ENCODE peak calls at places on chromosomes 2 and 18, in six cellular contexts. One of them, this sample, is unnamed. For H3K36me3, the result is how much of the 10 kb centered on the place peaks cover.

GRCh38 chr2:195533771-195534642 is 123.0 kb upstream of the SLC39A10 start:
- DNase-seq in osteoblast: peak
- DNase-seq in cardiac muscle cell: peak
- DNase-seq in heart left ventricle: peak
- DNase-seq in HCT116: peak
- DNase-seq in BJ: peak
- DNase-seq in this sample: peak

GRCh38 chr2:147451131-147451530 is 393.7 kb upstream of the ACVR2A start:
- DNase-seq in heart left ventricle: no peak
- DNase-seq in cardiac muscle cell: no peak
- DNase-seq in HCT116: no peak
- DNase-seq in BJ: no peak
- DNase-seq in osteoblast: no peak
- DNase-seq in this sample: no peak

GRCh38 chr2:106054336-106054735 is 139.8 kb downstream of the UXS1 start:
- DNase-seq in osteoblast: no peak
- DNase-seq in BJ: no peak
- DNase-seq in HCT116: no peak
- DNase-seq in cardiac muscle cell: no peak
- DNase-seq in heart left ventricle: no peak
- DNase-seq in this sample: no peak

GRCh38 chr2:237222683-237223082 is 137.0 kb downstream of the COPS8 start:
- DNase-seq in osteoblast: no peak
- DNase-seq in cardiac muscle cell: no peak
- DNase-seq in HCT116: no peak
- DNase-seq in heart left ventricle: no peak
- DNase-seq in BJ: no peak
- DNase-seq in this sample: no peak

GRCh38 chr2:64114063-64114911 is 29.9 kb downstream of the PELI1 start:
- DNase-seq in HCT116: no peak
- DNase-seq in osteoblast: no peak
- DNase-seq in cardiac muscle cell: no peak
- DNase-seq in heart left ventricle: no peak
- DNase-seq in BJ: peak
- DNase-seq in this sample: no peak

GRCh38 chr18:22282311-22283235 is 113.2 kb downstream of the GATA6 start:
- DNase-seq in BJ: peak
- DNase-seq in cardiac muscle cell: no peak
- DNase-seq in heart left ventricle: no peak
- DNase-seq in HCT116: peak
- DNase-seq in osteoblast: peak
- DNase-seq in this sample: no peak

GRCh38 chr2:96888082-96889011 is 18.5 kb upstream of the SEMA4C start:
- DNase-seq in cardiac muscle cell: no peak
- DNase-seq in HCT116: no peak
- DNase-seq in BJ: no peak
- DNase-seq in osteoblast: no peak
- DNase-seq in heart left ventricle: no peak
- DNase-seq in this sample: no peak

GRCh38 chr2:216221806-216222205 is 112.7 kb downstream of the XRCC5 start:
- DNase-seq in cardiac muscle cell: no peak
- DNase-seq in osteoblast: peak
- DNase-seq in BJ: peak
- DNase-seq in HCT116: no peak
- DNase-seq in heart left ventricle: no peak
- DNase-seq in this sample: no peak

GRCh38 chr2:20514596-20515269 is 67.9 kb downstream of the RHOB start:
- DNase-seq in BJ: peak
- DNase-seq in HCT116: peak
- DNase-seq in heart left ventricle: no peak
- DNase-seq in osteoblast: peak
- DNase-seq in cardiac muscle cell: no peak
- DNase-seq in this sample: peak

GRCh38 chr2:47002480-47003381 is 87.1 kb upstream of the MCFD2 start:
- DNase-seq in osteoblast: peak
- DNase-seq in BJ: no peak
- DNase-seq in heart left ventricle: peak
- DNase-seq in cardiac muscle cell: peak
- DNase-seq in HCT116: no peak
- DNase-seq in this sample: no peak

GRCh38 chr2:206160124-206160806 is 570 bp downstream of the EEF1B2 start:
- DNase-seq in cardiac muscle cell: peak
- DNase-seq in osteoblast: peak
- DNase-seq in HCT116: no peak
- DNase-seq in BJ: no peak
- DNase-seq in heart left ventricle: no peak
- DNase-seq in this sample: no peak

GRCh38 chr2:206390181-206390580 is 53.2 kb upstream of the ADAM23 start:
- DNase-seq in heart left ventricle: no peak
- DNase-seq in cardiac muscle cell: no peak
- DNase-seq in HCT116: no peak
- DNase-seq in BJ: no peak
- DNase-seq in osteoblast: no peak
- DNase-seq in this sample: no peak

GRCh38 chr2:177328056-177328455 is 63.5 kb upstream of the NFE2L2 start:
- DNase-seq in heart left ventricle: no peak
- DNase-seq in HCT116: no peak
- DNase-seq in cardiac muscle cell: no peak
- DNase-seq in osteoblast: no peak
- DNase-seq in BJ: no peak
- DNase-seq in this sample: no peak

GRCh38 chr2:219298759-219299371 is 10.3 kb downstream of the PTPRN start:
- DNase-seq in osteoblast: peak
- DNase-seq in cardiac muscle cell: peak
- DNase-seq in BJ: no peak
- DNase-seq in heart left ventricle: peak
- DNase-seq in HCT116: peak
- DNase-seq in this sample: peak

GRCh38 chr2:142980246-142981068 is 103.0 kb downstream of the KYNU start:
- DNase-seq in osteoblast: no peak
- DNase-seq in HCT116: peak
- DNase-seq in heart left ventricle: no peak
- DNase-seq in cardiac muscle cell: peak
- DNase-seq in BJ: no peak
- DNase-seq in this sample: no peak

GRCh38 chr18:42480521-42480920 is 525.5 kb downstream of the PIK3C3 start:
- DNase-seq in cardiac muscle cell: no peak
- DNase-seq in BJ: no peak
- DNase-seq in heart left ventricle: no peak
- DNase-seq in osteoblast: no peak
- DNase-seq in HCT116: no peak
- DNase-seq in this sample: no peak

GRCh38 chr2:120956486-120957156 is 221.0 kb downstream of the GLI2 start:
- DNase-seq in BJ: no peak
- DNase-seq in heart left ventricle: no peak
- DNase-seq in HCT116: no peak
- DNase-seq in cardiac muscle cell: no peak
- DNase-seq in osteoblast: no peak
- DNase-seq in this sample: no peak

GRCh38 chr2:120953066-120953760 is 217.5 kb downstream of the GLI2 start:
- DNase-seq in osteoblast: no peak
- DNase-seq in heart left ventricle: no peak
- DNase-seq in BJ: no peak
- DNase-seq in cardiac muscle cell: no peak
- DNase-seq in HCT116: no peak
- DNase-seq in this sample: no peak

GRCh38 chr2:120955427-120955826 is 219.8 kb downstream of the GLI2 start:
- DNase-seq in BJ: no peak
- DNase-seq in osteoblast: no peak
- DNase-seq in cardiac muscle cell: no peak
- DNase-seq in heart left ventricle: no peak
- DNase-seq in HCT116: no peak
- DNase-seq in this sample: no peak

GRCh38 chr2:120953843-120954584 is 218.3 kb downstream of the GLI2 start:
- DNase-seq in heart left ventricle: no peak
- DNase-seq in osteoblast: no peak
- DNase-seq in BJ: no peak
- DNase-seq in HCT116: no peak
- DNase-seq in cardiac muscle cell: no peak
- DNase-seq in this sample: no peak

DNA sequence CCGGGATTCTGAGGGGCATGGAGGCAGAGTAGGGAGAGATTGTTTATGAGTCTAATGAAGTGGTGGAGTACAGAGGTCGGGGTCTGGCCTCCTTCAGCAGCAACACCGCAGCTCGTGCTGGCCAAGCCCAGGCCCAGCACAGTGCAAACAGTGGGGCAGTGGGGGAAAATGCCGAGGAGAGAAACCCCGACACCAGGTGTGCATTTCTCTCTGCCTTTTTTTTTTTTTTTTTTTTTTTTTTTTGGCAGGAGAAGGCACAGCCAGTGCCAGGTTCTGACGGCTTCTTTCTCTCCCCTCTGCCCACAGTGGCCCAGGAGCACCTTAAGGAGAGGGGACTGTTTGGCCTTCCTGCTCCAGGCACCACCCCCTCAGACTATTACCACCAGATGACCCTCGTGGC is 219.3 kb downstream of the GLI2 start:
- DNase-seq in HCT116: no peak
- DNase-seq in BJ: no peak
- DNase-seq in heart left ventricle: no peak
- DNase-seq in cardiac muscle cell: no peak
- DNase-seq in osteoblast: no peak
- DNase-seq in this sample: no peak
- H3K4me3 ChIP-seq in HCT116: no peak
- H3K4me3 ChIP-seq in BJ: no peak
- H3K4me3 ChIP-seq in heart left ventricle: no peak
- H3K4me3 ChIP-seq in cardiac muscle cell: no peak
- H3K4me3 ChIP-seq in osteoblast: no peak
- H3K4me3 ChIP-seq in this sample: no peak

GRCh38 chr2:151484100-151484499 is 74.4 kb downstream of the RIF1 start:
- DNase-seq in BJ: no peak
- DNase-seq in osteoblast: no peak
- DNase-seq in HCT116: no peak
- DNase-seq in heart left ventricle: no peak
- DNase-seq in cardiac muscle cell: no peak
- DNase-seq in this sample: no peak
- H3K36me3 ChIP-seq in BJ: under half
- H3K36me3 ChIP-seq in osteoblast: under half
- H3K36me3 ChIP-seq in HCT116: under half
- H3K36me3 ChIP-seq in heart left ventricle: half or more
- H3K36me3 ChIP-seq in cardiac muscle cell: under half
- H3K36me3 ChIP-seq in this sample: under half

GRCh38 chr2:217861334-217861877 is 141.4 kb downstream of the TNS1 start:
- DNase-seq in BJ: no peak
- DNase-seq in HCT116: no peak
- DNase-seq in cardiac muscle cell: no peak
- DNase-seq in heart left ventricle: no peak
- DNase-seq in osteoblast: no peak
- DNase-seq in this sample: no peak

GRCh38 chr2:217865373-217865772 is 137.4 kb downstream of the TNS1 start:
- DNase-seq in HCT116: no peak
- DNase-seq in heart left ventricle: no peak
- DNase-seq in BJ: no peak
- DNase-seq in cardiac muscle cell: no peak
- DNase-seq in osteoblast: no peak
- DNase-seq in this sample: no peak

GRCh38 chr2:217864960-217865359 is 137.8 kb downstream of the TNS1 start:
- DNase-seq in BJ: no peak
- DNase-seq in HCT116: no peak
- DNase-seq in osteoblast: peak
- DNase-seq in cardiac muscle cell: no peak
- DNase-seq in heart left ventricle: no peak
- DNase-seq in this sample: no peak

GRCh38 chr2:217866457-217866856 is 136.3 kb downstream of the TNS1 start:
- DNase-seq in heart left ventricle: no peak
- DNase-seq in HCT116: no peak
- DNase-seq in BJ: no peak
- DNase-seq in cardiac muscle cell: peak
- DNase-seq in osteoblast: peak
- DNase-seq in this sample: no peak

DNA sequence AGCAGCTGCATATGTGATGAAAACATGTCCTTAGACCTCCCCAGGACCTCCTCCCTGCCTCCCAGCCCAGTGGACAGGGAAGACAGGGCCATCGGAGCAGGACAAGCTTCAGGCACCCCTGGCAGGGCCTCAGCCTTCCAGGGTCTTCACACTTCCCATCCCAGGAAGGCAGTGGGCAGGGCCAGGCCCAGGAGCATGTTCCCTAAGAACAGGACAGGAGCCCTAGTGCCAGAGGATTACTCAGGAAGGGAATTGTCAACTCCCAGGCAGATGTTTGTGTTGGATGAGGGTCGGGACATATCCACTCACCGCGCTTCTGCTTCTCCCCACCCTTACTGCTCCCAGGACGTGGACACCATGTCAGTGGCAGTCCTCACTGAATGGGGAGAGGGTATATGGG is 138.9 kb downstream of the TNS1 start:
- DNase-seq in cardiac muscle cell: no peak
- DNase-seq in HCT116: no peak
- DNase-seq in heart left ventricle: no peak
- DNase-seq in BJ: no peak
- DNase-seq in osteoblast: peak
- DNase-seq in this sample: no peak
- H3K4me3 ChIP-seq in cardiac muscle cell: no peak
- H3K4me3 ChIP-seq in HCT116: no peak
- H3K4me3 ChIP-seq in heart left ventricle: no peak
- H3K4me3 ChIP-seq in BJ: no peak
- H3K4me3 ChIP-seq in osteoblast: no peak
- H3K4me3 ChIP-seq in this sample: no peak

GRCh38 chr2:8806885-8807701 is 30.3 kb downstream of the KIDINS220 start:
- DNase-seq in BJ: no peak
- DNase-seq in cardiac muscle cell: peak
- DNase-seq in heart left ventricle: no peak
- DNase-seq in osteoblast: no peak
- DNase-seq in HCT116: no peak
- DNase-seq in this sample: no peak
- H3K36me3 ChIP-seq in BJ: under half
- H3K36me3 ChIP-seq in cardiac muscle cell: under half
- H3K36me3 ChIP-seq in heart left ventricle: half or more
- H3K36me3 ChIP-seq in osteoblast: under half
- H3K36me3 ChIP-seq in HCT116: under half
- H3K36me3 ChIP-seq in this sample: under half

DNA sequence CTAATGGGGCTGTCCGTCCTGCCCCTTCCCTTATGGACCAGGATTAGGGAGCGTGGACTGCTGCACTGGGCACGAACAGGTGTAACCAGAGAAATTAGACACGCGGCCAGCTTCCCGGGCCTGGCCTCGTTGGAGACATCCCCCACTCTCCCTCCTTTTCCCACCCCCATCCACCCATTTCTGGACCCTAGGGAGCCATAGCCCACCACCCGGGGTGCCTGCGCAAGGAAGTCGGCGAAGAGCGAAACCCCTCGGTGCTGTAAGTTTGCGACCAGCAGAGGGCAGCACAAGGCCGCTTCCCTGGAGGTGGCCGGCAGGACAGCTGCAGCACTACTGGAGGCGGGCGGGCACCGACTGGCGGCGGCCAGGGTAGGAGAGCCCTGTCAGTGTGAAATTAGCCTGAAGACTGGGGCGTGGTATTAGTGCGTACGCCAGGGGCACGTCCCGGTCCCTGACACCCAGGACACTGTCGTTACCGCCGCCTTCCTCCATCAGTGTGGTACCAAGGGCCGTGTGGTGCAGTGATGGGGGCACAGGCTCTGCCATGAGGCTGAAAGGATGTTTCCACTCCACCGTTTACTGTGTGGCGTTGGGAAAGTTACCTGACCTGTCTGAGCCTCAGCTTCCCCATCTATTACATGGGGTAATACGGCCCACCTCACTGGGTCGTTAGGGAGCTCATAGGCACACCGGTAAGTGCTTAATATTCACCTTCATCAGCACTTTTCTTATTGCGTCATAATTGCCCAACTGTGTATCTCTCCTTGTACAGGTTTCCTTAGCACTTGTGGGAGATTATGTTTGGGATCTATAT is 36.0 kb upstream of the CD207 start:
- DNase-seq in osteoblast: peak
- DNase-seq in HCT116: peak
- DNase-seq in heart left ventricle: peak
- DNase-seq in cardiac muscle cell: peak
- DNase-seq in BJ: no peak
- DNase-seq in this sample: peak
- H3K4me3 ChIP-seq in osteoblast: peak
- H3K4me3 ChIP-seq in HCT116: peak
- H3K4me3 ChIP-seq in heart left ventricle: no peak
- H3K4me3 ChIP-seq in cardiac muscle cell: no peak
- H3K4me3 ChIP-seq in BJ: no peak
- H3K4me3 ChIP-seq in this sample: peak

This sample was measured in thoracic aorta.